ENCODE peak calls at places on chromosomes 4 and X, in four cellular contexts. R is right lobe of liver, U is K562, V is thyroid gland. K is an unnamed sample.

GRCh38 chrX:110244951-110245480 is 72.9 kb downstream of the AMMECR1 start:
- DNase-seq in R (no peak), U (no peak), V (no peak), K (no peak)

GRCh38 chr4:73891739-73892405 is 22.7 kb downstream of the CXCL1 start:
- DNase-seq in R (no peak), U (no peak), V (no peak), K (no peak)

GRCh38 chr4:139171878-139172691 is 4.9 kb downstream of the ELF2 start:
- DNase-seq in R (no peak), U (no peak), V (no peak), K (no peak)

GRCh38 chrX:102517331-102517730 is 792 bp upstream of the TMSB15A start:
- DNase-seq in R (no peak), U (no peak), V (no peak), K (no peak)

GRCh38 chr4:82223715-82224114 is 150.1 kb downstream of the HNRNPD start:
- DNase-seq in R (no peak), U (no peak), V (no peak), K (no peak)

GRCh38 chr4:151150821-151151580 is 51.6 kb downstream of the RPS3A start:
- DNase-seq in R (no peak), U (no peak), V (no peak), K (no peak)

GRCh38 chr4:75340561-75340960 is 173.6 kb downstream of the RCHY1 start:
- DNase-seq in R (no peak), U (no peak), V (no peak), K (no peak)

GRCh38 chr4:7612311-7612710 is 177.6 kb upstream of the PSAPL1 start:
- DNase-seq in R (no peak), U (no peak), V (no peak), K (no peak)

GRCh38 chr4:1379801-1380331 is 26.4 kb downstream of the NKX1-1 start:
- DNase-seq in R (peak; percentile 44), U (no peak), V (no peak), K (no peak)

GRCh38 chr4:1380368-1381151 is 25.7 kb downstream of the NKX1-1 start:
- DNase-seq in R (peak; percentile 42), U (no peak), V (no peak), K (no peak)

GRCh38 chr4:1377606-1378261 is 28.5 kb downstream of the NKX1-1 start:
- DNase-seq in R (peak; percentile 42), U (no peak), V (no peak), K (no peak)

GRCh38 chr4:1378559-1379231 is 27.5 kb downstream of the NKX1-1 start:
- DNase-seq in R (peak; percentile 51), U (no peak), V (no peak), K (no peak)

GRCh38 chr4:1379351-1379781 is 26.9 kb downstream of the NKX1-1 start:
- DNase-seq in R (peak; percentile 44), U (no peak), V (no peak), K (no peak)
- TF ChIP-seq POLR2A in R (no peak), U (no peak), V (no peak), K (no peak)

GRCh38 chr4:48102303-48102702 is 31.7 kb downstream of the TXK start:
- DNase-seq in R (no peak), U (no peak), V (no peak), K (no peak)
- TF ChIP-seq CTCF in R (no peak), U (peak; percentile 14), V (no peak), K (no peak)

GRCh38 chr4:101347267-101347556 is at the start of gene PPP3CA:
- DNase-seq in R (no peak), U (no peak), V (no peak), K (no peak)

GRCh38 chr4:101345596-101346311 is 1.6 kb downstream of the PPP3CA start:
- DNase-seq in R (peak; percentile 69), U (peak; percentile 51), V (peak; percentile 68), K (peak; percentile 28)

GRCh38 chr4:101347557-101348366 is 436 bp upstream of the PPP3CA start:
- DNase-seq in R (peak; percentile 100), U (peak; percentile 100), V (peak; percentile 99), K (peak; percentile 100)

GRCh38 chr4:101346312-101346561 is 1.1 kb downstream of the PPP3CA start:
- DNase-seq in R (peak; percentile 50), U (no peak), V (no peak), K (peak; percentile 42)

DNA sequence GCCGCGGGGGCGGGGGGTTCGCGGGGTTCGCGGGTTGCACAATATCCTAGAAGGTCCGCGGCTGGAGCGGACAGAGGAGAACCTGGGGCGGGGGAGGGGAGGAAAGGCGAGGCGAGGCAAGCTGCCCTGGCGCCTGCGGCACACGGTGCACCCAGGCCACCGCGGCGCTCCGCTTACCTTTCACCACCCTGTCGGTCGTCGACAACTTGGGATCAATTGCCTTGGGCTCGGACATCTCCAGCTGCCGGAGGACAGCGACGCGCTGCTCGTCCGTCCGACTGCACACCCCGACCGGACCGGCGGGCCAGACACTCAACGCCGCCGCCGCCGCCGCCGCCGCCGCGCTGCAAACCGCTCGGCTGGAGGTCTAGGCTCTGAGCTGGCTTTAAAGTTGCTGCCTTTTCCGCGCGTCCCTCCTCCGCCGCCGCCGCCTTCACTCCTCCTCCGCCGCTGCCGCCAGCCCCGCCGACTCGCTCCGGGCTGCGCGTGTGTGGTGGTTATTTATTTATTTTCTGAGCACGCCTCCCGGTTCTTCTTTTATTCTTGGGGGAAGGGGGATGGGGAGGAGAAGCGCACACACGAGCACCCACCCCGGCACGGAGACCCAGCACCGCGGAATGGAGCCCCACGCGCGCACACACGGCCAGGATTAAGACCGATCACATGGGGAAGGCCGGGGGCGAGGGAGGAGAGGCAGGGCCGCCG is 612 bp downstream of the PPP3CA start:
- DNase-seq in R (peak; percentile 80), U (peak; percentile 26), V (peak; percentile 70), K (peak; percentile 29)
- TF ChIP-seq POLR2A in R (no peak), U (no peak), V (no peak), K (peak; percentile 32)

GRCh38 chrX:44637282-44637681 is 94.6 kb upstream of the FUNDC1 start:
- DNase-seq in R (no peak), U (no peak), V (no peak), K (no peak)
- TF ChIP-seq CTCF in R (no peak), U (no peak), V (no peak), K (no peak)

GRCh38 chrX:18677140-18677834 is 5.4 kb upstream of the RS1 start:
- DNase-seq in R (no peak), U (peak; percentile 15), V (no peak), K (no peak)

GRCh38 chrX:18674417-18674787 is 2.5 kb upstream of the RS1 start:
- DNase-seq in R (peak; percentile 69), U (peak; percentile 23), V (peak; percentile 38), K (no peak)

GRCh38 chrX:18676470-18676869 is 4.6 kb upstream of the RS1 start:
- DNase-seq in R (no peak), U (peak; percentile 49), V (peak; percentile 18), K (no peak)

GRCh38 chrX:18676050-18676449 is 4.1 kb upstream of the RS1 start:
- DNase-seq in R (no peak), U (no peak), V (no peak), K (no peak)

DNA sequence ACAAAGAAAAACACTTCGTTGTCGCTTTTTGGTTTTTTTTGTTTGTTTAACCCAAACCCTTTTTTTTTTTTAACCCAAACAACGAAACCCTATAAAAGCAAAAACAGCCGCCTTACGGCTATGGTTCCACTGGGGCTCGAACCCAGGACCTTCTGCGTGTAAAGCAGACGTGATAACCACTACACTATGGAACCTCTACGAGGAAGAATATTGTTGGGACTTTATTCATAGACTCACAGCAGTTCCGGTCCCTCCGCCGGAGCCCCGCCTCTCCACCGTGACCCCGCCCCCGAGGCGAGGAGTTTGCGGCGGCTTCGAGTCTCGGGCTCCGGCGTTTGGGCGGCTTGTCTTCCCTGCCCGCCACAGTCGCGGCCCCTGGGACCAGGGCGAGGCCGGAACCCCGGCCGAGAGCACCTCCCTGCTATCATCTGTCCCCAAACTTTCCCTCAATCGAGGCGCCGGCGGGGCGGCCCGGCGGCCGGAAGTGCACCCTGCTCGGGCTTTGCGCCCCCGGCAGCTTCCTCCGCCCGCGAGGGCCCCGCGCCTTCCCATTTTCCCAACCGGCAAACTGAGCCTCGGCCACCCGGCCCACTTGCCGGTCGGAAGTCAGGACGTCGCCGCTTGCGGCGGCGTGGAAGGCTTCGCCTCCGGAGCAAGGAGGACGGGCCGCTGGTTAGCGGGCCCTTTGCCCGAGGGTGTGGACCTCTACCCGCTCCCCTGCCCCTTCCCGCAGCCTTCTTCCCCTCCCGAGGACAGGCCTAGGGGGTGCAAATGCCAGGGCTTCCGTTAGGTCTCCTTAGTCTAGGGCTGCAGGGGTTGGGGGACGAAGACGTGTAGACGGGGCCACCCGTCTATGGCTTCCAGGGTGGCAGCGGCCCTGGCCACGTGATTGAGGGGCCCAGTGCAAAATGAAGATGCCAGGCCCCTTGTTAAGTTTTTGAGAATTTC is 3.2 kb upstream of the RS1 start:
- DNase-seq in R (peak; percentile 81), U (peak; percentile 86), V (peak; percentile 68), K (peak; percentile 69)
- TF ChIP-seq POLR2A in R (peak; percentile 25), U (peak; percentile 22), V (peak; percentile 29), K (peak; percentile 42)

GRCh38 chr4:1318488-1319213 is 28.4 kb upstream of the UVSSA start:
- DNase-seq in R (peak; percentile 43), U (peak; percentile 64), V (no peak), K (no peak)
- TF ChIP-seq CTCF in R (peak; percentile 9), U (peak; percentile 32), V (no peak), K (no peak)